ENCODE peak calls at places on chromosomes 1 and 21, in six cellular contexts. H is ovary; U is mesenchymal stem cell; D is thoracic aorta; M is fibroblast of lung; W is effector memory CD4-positive, alpha-beta T cell. Q is an unnamed sample. For H3K9me3, the result is how much of the 10 kb centered on the place peaks cover.

GRCh38 chr21:43333301-43334062 is 93.4 kb downstream of the SIK1 start:
- DNase-seq in W (no peak), H (peak), U (peak), M (peak), D (no peak), Q (peak)

GRCh38 chr1:42214447-42214871 is 49.9 kb upstream of the GUCA2A start:
- DNase-seq in W (no peak), U (peak), H (no peak), D (no peak), M (peak), Q (no peak)

GRCh38 chr1:29256979-29257804 is 20.9 kb downstream of the PTPRU start:
- DNase-seq in H (peak), D (no peak), U (peak), W (no peak), M (peak), Q (no peak)

GRCh38 chr1:203038217-203038741 is 12.0 kb downstream of the PPFIA4 start:
- DNase-seq in U (peak), H (no peak), M (peak), D (peak), W (no peak), Q (peak)

GRCh38 chr1:14910947-14911721 is 242.4 kb upstream of the TMEM51 start:
- DNase-seq in W (no peak), H (no peak), U (no peak), D (no peak), M (no peak), Q (no peak)

GRCh38 chr1:23843644-23844043 is 18.4 kb upstream of the HMGCL start:
- DNase-seq in H (no peak), U (no peak), D (no peak), M (no peak), W (no peak), Q (no peak)

GRCh38 chr1:208475449-208475848 is 231.3 kb upstream of the PLXNA2 start:
- DNase-seq in W (no peak), U (peak), D (no peak), H (no peak), M (peak), Q (peak)

GRCh38 chr21:45542667-45543370 is 579 bp upstream of the SLC19A1 start:
- DNase-seq in W (no peak), H (peak), M (no peak), U (no peak), D (no peak), Q (peak)

GRCh38 chr1:49294539-49294938 is 517.8 kb upstream of the BEND5 start:
- DNase-seq in U (no peak), M (no peak), H (no peak), D (no peak), W (no peak), Q (no peak)
- H3K9me3 ChIP-seq in U (under half), M (under half), H (under half), D (under half), W (under half), Q (under half)

DNA sequence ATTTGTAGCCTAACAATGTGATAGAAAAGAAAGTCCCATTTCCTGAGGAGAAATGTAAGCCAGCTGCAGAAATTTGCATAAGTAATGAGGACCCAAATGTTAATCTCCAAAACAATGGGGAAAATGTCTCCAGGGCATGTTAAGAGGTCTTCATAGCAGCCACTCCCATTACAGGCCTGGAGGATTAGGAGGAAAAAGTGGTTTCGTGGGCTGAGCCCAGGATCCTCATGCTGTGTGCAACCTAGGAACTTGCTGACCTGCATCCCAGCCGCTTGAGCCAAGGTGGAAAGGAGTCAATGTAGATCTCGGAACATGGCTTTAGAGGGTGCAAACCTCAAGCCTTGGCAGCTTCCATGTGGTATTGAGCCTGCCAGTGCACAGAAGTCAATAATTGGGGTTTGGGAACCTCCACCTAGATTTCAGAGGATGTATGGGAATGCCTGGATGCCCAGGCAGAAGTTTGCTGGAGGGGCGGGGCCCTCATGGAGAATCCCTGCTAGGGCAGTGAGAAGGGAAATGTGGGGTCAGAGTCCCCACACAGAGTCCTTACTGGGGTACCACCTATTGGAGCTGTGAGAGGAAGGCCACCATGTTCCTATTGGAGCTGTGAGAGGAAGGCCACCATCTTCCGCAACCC is 14.2 kb upstream of the F13B start:
- DNase-seq in M (no peak), U (no peak), D (no peak), W (no peak), H (no peak), Q (no peak)
- H3K9me3 ChIP-seq in M (under half), U (under half), D (under half), W (under half), H (under half), Q (under half)

DNA sequence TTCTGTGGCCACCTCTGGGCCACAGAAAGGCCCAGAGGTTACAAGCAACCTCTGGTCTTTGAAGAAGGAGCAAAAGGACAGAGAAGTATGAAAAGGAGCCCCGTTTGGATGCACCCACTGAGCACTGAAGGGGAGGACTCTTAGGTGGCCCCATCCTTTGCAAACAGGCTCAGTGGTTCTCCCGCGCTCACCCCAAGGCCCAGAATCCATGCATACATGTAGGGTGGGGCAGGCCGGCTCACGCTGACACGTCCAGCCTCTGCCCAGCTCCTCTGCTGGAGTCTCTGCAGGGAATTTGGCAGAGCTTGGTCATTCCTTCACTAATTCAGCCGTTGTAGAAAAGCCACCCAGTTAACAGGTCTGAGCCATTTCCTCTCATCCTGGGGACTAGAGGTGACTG is 61.3 kb upstream of the AJAP1 start:
- DNase-seq in M (no peak), U (no peak), H (no peak), W (no peak), D (no peak), Q (no peak)
- H3K9me3 ChIP-seq in M (under half), U (under half), H (under half), W (under half), D (under half), Q (under half)

GRCh38 chr1:239337776-239338435 is 48.5 kb upstream of the CHRM3 start:
- DNase-seq in D (no peak), U (no peak), H (no peak), M (no peak), W (no peak), Q (no peak)
- H3K9me3 ChIP-seq in D (under half), U (under half), H (under half), M (under half), W (under half), Q (under half)

GRCh38 chr1:73953186-73953585 is 244.8 kb downstream of the LRRIQ3 start:
- DNase-seq in H (no peak), W (no peak), U (no peak), D (no peak), M (no peak), Q (no peak)
- H3K9me3 ChIP-seq in H (under half), W (under half), U (under half), D (under half), M (under half), Q (under half)

DNA sequence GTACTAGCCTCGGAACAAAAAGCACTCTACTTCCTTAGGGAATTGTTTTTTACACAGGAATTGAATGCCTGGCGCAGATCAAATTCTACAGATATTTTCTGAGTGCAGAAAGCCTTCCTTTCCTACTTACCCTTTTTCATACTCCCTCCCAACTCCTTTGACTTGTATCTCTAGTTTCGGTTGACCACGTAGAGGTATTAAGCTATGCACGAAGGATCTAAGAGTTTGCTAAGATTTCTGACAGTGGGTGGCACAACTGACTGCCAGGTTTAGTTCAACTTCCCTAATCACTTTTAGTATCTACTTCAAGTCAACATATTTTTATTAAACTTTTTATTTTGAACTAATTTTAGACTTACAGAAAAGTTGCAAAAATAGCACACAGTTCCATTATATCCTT is 5.0 kb downstream of the TOR1AIP2 start:
- DNase-seq in U (no peak), D (no peak), H (no peak), W (no peak), M (no peak), Q (no peak)
- H3K9me3 ChIP-seq in U (under half), D (under half), H (under half), W (under half), M (under half), Q (under half)

GRCh38 chr1:73463848-73464247 is 734.1 kb downstream of the LRRIQ3 start:
- DNase-seq in H (no peak), W (no peak), D (no peak), M (no peak), U (no peak), Q (no peak)
- H3K9me3 ChIP-seq in H (under half), W (under half), D (under half), M (under half), U (under half), Q (under half)

DNA sequence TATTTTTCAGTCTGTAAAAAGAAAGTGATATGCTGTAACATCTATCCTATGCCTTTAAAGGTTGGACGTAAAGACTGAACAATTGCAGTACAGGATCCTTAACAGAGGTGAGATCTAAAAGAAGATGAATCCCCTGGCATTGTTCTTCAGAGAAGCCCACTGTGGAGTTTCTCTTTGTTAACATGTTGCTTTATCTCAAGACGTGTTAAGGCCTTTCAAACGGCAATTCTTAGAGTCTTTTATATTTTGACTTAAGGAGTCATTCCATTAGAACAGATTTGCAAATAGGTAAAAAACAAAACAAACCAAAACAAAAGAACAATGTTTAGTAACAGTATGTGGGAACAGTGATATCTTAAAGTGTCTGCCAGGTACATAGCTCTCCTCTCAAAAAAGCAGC is 225.1 kb upstream of the ZP4 start:
- DNase-seq in H (no peak), U (no peak), D (no peak), M (no peak), W (no peak), Q (no peak)
- H3K9me3 ChIP-seq in H (under half), U (under half), D (under half), M (under half), W (under half), Q (under half)

Q was measured in psoas muscle.